ENCODE peak calls at places on chromosome 2, in eight cellular contexts. One of them, this sample, is unnamed.

GRCh38 chr2:207759890-207760289 is 9.8 kb downstream of the FZD5 start:
- DNase-seq in tibial artery: no peak
- DNase-seq in activated CD4-positive, alpha-beta T cell treated with anti-CD3 and anti-CD28 coated beads, Interleukin-2, amount 50 U/mL, for 1 hour: no peak
- DNase-seq in H54: no peak
- DNase-seq in SJSA1: no peak
- DNase-seq in GM04504: no peak
- DNase-seq in Caki2: no peak
- DNase-seq in GM18507: no peak
- DNase-seq in this sample: no peak

GRCh38 chr2:95299961-95300360 is 2.8 kb downstream of the KCNIP3 start:
- DNase-seq in tibial artery: no peak
- DNase-seq in activated CD4-positive, alpha-beta T cell treated with anti-CD3 and anti-CD28 coated beads, Interleukin-2, amount 50 U/mL, for 1 hour: no peak
- DNase-seq in H54: no peak
- DNase-seq in SJSA1: no peak
- DNase-seq in GM04504: no peak
- DNase-seq in Caki2: no peak
- DNase-seq in GM18507: no peak
- DNase-seq in this sample: no peak

GRCh38 chr2:74327205-74327604 is 16.0 kb downstream of the SLC4A5 start:
- DNase-seq in tibial artery: no peak
- DNase-seq in activated CD4-positive, alpha-beta T cell treated with anti-CD3 and anti-CD28 coated beads, Interleukin-2, amount 50 U/mL, for 1 hour: no peak
- DNase-seq in H54: no peak
- DNase-seq in SJSA1: no peak
- DNase-seq in GM04504: no peak
- DNase-seq in Caki2: no peak
- DNase-seq in GM18507: no peak
- DNase-seq in this sample: no peak

GRCh38 chr2:229800997-229801754 is 86.8 kb upstream of the DNER start:
- DNase-seq in tibial artery: peak
- DNase-seq in activated CD4-positive, alpha-beta T cell treated with anti-CD3 and anti-CD28 coated beads, Interleukin-2, amount 50 U/mL, for 1 hour: peak
- DNase-seq in H54: peak
- DNase-seq in SJSA1: peak
- DNase-seq in GM04504: no peak
- DNase-seq in Caki2: peak
- DNase-seq in GM18507: peak
- DNase-seq in this sample: peak

GRCh38 chr2:95274291-95275150 is at the start of gene PROM2:
- DNase-seq in tibial artery: peak
- DNase-seq in activated CD4-positive, alpha-beta T cell treated with anti-CD3 and anti-CD28 coated beads, Interleukin-2, amount 50 U/mL, for 1 hour: no peak
- DNase-seq in H54: no peak
- DNase-seq in SJSA1: no peak
- DNase-seq in GM04504: no peak
- DNase-seq in Caki2: no peak
- DNase-seq in GM18507: no peak
- DNase-seq in this sample: peak

GRCh38 chr2:10762651-10763460 is 41.4 kb downstream of the ATP6V1C2 start:
- DNase-seq in tibial artery: no peak
- DNase-seq in activated CD4-positive, alpha-beta T cell treated with anti-CD3 and anti-CD28 coated beads, Interleukin-2, amount 50 U/mL, for 1 hour: no peak
- DNase-seq in H54: peak
- DNase-seq in SJSA1: no peak
- DNase-seq in GM04504: no peak
- DNase-seq in Caki2: no peak
- DNase-seq in GM18507: no peak
- DNase-seq in this sample: no peak

GRCh38 chr2:1740714-1741584 is 3.4 kb downstream of the PXDN start:
- DNase-seq in tibial artery: no peak
- DNase-seq in activated CD4-positive, alpha-beta T cell treated with anti-CD3 and anti-CD28 coated beads, Interleukin-2, amount 50 U/mL, for 1 hour: no peak
- DNase-seq in H54: no peak
- DNase-seq in SJSA1: peak
- DNase-seq in GM04504: no peak
- DNase-seq in Caki2: no peak
- DNase-seq in GM18507: no peak
- DNase-seq in this sample: no peak

GRCh38 chr2:15331787-15332186 is 229.3 kb downstream of the NBAS start:
- DNase-seq in tibial artery: no peak
- DNase-seq in activated CD4-positive, alpha-beta T cell treated with anti-CD3 and anti-CD28 coated beads, Interleukin-2, amount 50 U/mL, for 1 hour: no peak
- DNase-seq in H54: no peak
- DNase-seq in SJSA1: no peak
- DNase-seq in GM04504: no peak
- DNase-seq in Caki2: no peak
- DNase-seq in GM18507: no peak
- DNase-seq in this sample: no peak

GRCh38 chr2:224570328-224570993 is 14.7 kb downstream of the CUL3 start:
- DNase-seq in tibial artery: no peak
- DNase-seq in activated CD4-positive, alpha-beta T cell treated with anti-CD3 and anti-CD28 coated beads, Interleukin-2, amount 50 U/mL, for 1 hour: no peak
- DNase-seq in H54: no peak
- DNase-seq in SJSA1: peak
- DNase-seq in GM04504: peak
- DNase-seq in Caki2: no peak
- DNase-seq in GM18507: no peak
- DNase-seq in this sample: no peak

GRCh38 chr2:86772626-86773025 is 18.1 kb downstream of the CD8A start:
- DNase-seq in tibial artery: no peak
- DNase-seq in activated CD4-positive, alpha-beta T cell treated with anti-CD3 and anti-CD28 coated beads, Interleukin-2, amount 50 U/mL, for 1 hour: no peak
- DNase-seq in H54: no peak
- DNase-seq in SJSA1: no peak
- DNase-seq in GM04504: no peak
- DNase-seq in Caki2: no peak
- DNase-seq in GM18507: no peak
- DNase-seq in this sample: no peak

GRCh38 chr2:127891806-127892205 is 6.0 kb upstream of the AMMECR1L start:
- DNase-seq in tibial artery: no peak
- DNase-seq in activated CD4-positive, alpha-beta T cell treated with anti-CD3 and anti-CD28 coated beads, Interleukin-2, amount 50 U/mL, for 1 hour: no peak
- DNase-seq in H54: no peak
- DNase-seq in SJSA1: no peak
- DNase-seq in GM04504: no peak
- DNase-seq in Caki2: no peak
- DNase-seq in GM18507: no peak
- DNase-seq in this sample: no peak

This sample was measured in PC-9.